ENCODE peak calls at places on chromosomes 2 and 18, in five cellular contexts. L, X, W, A and C are unnamed samples.

GRCh38 chr2:64652231-64653173 is 1.2 kb downstream of the SERTAD2 start:
- DNase-seq in A (peak), X (peak), W (no peak), L (peak), C (peak)

GRCh38 chr2:116706381-116706780 is 1108.1 kb upstream of the DDX18 start:
- DNase-seq in X (no peak), A (peak), L (peak), W (no peak), C (no peak)

GRCh38 chr2:134142341-134142738 is 111.5 kb upstream of the MGAT5 start:
- DNase-seq in X (no peak), L (peak), W (no peak), A (no peak), C (no peak)

GRCh38 chr18:56890632-56891031 is 239.5 kb downstream of the WDR7 start:
- DNase-seq in L (peak), X (no peak), W (peak), A (peak), C (no peak)

GRCh38 chr18:63683152-63683551 is 19.6 kb upstream of the SERPINB11 start:
- DNase-seq in X (no peak), L (peak), W (peak), A (peak), C (no peak)

GRCh38 chr2:4745596-4745995 is 946.6 kb upstream of the SOX11 start:
- DNase-seq in A (no peak), L (no peak), X (no peak), W (peak), C (no peak)

GRCh38 chr18:48543228-48543627 is 4.4 kb downstream of the CTIF start:
- DNase-seq in A (no peak), L (peak), X (no peak), W (peak), C (peak)

GRCh38 chr2:23404426-23404825 is 19.4 kb downstream of the KLHL29 start:
- DNase-seq in A (peak), W (peak), X (no peak), L (peak), C (peak)

GRCh38 chr2:65382776-65383357 is 49.5 kb downstream of the SPRED2 start:
- DNase-seq in L (peak), W (no peak), X (peak), A (peak), C (peak)

GRCh38 chr2:147684903-147685302 is 159.9 kb upstream of the ACVR2A start:
- DNase-seq in W (no peak), L (no peak), X (no peak), A (no peak), C (no peak)

GRCh38 chr2:238158807-238159539 is at the start of gene ERFE:
- DNase-seq in X (peak), W (peak), L (peak), A (peak), C (peak)

GRCh38 chr2:233444501-233444900 is 90.2 kb downstream of the DGKD start:
- DNase-seq in L (no peak), W (no peak), X (peak), A (no peak), C (no peak)

GRCh38 chr18:12748671-12749070 is 45.8 kb downstream of the PSMG2 start:
- DNase-seq in A (peak), W (no peak), X (no peak), L (no peak), C (no peak)

GRCh38 chr2:226725096-226725495 is 74.5 kb downstream of the IRS1 start:
- DNase-seq in W (no peak), L (no peak), X (no peak), A (no peak), C (no peak)

GRCh38 chr2:118242216-118242615 is 153.9 kb downstream of the INSIG2 start:
- DNase-seq in L (peak), A (no peak), X (no peak), W (no peak), C (peak)

GRCh38 chr2:164850235-164850634 is 8.6 kb upstream of the COBLL1 start:
- DNase-seq in A (no peak), W (no peak), L (no peak), X (no peak), C (peak)

DNA sequence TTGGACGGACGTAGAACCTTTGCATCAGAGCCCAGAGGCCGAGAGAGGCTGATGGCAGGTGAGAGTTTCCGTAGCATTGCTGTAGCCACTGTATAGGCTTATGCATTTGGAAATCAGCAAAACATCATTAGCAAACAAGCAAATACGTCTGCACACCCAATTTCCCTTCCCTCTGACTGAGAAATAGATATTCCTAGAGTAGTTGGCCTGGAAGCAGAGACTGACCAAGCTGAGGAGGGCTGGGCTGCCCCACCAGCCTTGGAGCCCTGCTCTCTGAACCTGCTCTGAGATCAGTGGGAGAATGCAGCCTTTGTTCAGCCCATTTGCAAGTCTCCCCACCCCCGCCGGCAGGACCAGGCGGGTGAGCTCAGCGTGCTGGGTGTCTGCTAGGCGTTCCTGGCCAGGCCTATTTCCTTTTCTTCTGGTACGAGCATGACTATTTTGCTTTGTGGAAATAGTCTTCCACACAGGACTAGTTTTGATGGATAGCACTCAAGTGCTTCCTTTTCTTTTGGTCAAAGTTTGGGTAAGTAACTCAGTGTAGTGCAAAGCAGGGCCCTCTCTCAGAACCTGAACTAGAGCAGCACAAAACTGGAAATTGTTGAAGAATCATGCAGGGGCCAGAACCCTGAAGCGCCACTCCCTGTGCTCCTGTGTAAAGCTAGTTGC is 21.9 kb upstream of the RNF149 start:
- DNase-seq in L (peak), W (peak), X (no peak), A (peak), C (no peak)
- H3K4me3 ChIP-seq in L (no peak), W (no peak), X (no peak), A (no peak), C (no peak)

GRCh38 chr18:7565677-7566076 is 1.4 kb upstream of the PTPRM start:
- DNase-seq in L (no peak), W (no peak), X (no peak), A (no peak), C (no peak)

GRCh38 chr18:7568426-7568825 is 1.3 kb downstream of the PTPRM start:
- DNase-seq in A (no peak), X (peak), L (peak), W (peak), C (no peak)

GRCh38 chr18:7567487-7568425 is 640 bp downstream of the PTPRM start:
- DNase-seq in W (peak), A (peak), X (peak), L (peak), C (no peak)

GRCh38 chr18:7566244-7566586 is 901 bp upstream of the PTPRM start:
- DNase-seq in X (no peak), L (peak), W (no peak), A (no peak), C (no peak)

DNA sequence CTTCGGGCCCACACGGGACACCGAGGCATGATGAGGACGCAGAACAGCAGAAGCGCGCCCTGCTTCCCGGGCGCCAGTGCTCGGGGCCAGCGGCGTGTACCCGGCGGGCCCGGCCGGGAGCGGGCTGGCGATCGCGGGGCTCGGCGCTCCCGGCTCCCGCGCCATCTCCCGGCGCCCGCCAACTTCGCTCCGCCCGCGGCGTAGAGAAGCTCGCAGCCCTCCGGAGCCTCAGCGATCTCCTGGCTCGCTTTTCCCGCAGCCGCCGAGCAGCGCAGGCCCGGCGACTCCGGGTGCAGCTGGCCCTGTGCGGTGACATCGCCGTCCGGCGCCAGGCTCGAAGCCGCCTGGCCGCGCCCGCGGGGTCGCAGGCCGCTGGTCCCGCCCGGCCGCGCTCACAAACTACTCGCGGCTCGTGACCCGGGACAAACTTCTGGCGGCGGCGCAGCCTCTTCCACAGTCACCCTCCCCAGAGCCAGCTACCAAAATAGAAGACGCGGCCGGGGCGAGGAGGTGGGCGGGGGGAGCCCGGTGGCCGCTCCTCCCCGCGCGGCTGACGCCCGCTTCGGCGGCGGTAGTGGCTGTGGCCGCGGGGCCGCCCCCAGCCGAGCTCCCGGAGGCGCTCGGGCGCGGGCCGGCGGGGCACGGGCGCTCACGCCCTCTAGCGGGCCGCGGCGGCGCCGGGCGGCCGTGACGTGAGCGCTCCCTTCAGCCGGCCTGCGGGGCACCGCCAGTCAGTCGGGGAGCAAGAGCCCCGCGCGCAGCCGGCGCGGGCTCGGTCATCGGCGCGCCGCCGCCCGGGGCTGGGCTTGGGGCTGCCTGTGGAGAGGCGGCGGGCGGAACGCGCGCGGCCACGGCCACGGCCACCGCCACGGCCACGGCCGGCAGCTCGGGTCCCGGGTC is at the start of gene PTPRM:
- DNase-seq in W (peak), A (peak), X (peak), L (peak), C (peak)
- H3K4me3 ChIP-seq in W (peak), A (peak), X (peak), L (peak), C (no peak)

GRCh38 chr2:21331625-21332370 is 208.0 kb downstream of the TDRD15 start:
- DNase-seq in W (no peak), X (no peak), L (no peak), A (no peak), C (no peak)
- H3K4me3 ChIP-seq in W (no peak), X (no peak), L (no peak), A (no peak), C (no peak)

GRCh38 chr2:231467613-231468525 is 3.6 kb upstream of the NCL start:
- DNase-seq in X (no peak), A (no peak), W (no peak), L (no peak), C (no peak)
- H3K4me3 ChIP-seq in X (no peak), A (no peak), W (no peak), L (no peak), C (no peak)

DNA sequence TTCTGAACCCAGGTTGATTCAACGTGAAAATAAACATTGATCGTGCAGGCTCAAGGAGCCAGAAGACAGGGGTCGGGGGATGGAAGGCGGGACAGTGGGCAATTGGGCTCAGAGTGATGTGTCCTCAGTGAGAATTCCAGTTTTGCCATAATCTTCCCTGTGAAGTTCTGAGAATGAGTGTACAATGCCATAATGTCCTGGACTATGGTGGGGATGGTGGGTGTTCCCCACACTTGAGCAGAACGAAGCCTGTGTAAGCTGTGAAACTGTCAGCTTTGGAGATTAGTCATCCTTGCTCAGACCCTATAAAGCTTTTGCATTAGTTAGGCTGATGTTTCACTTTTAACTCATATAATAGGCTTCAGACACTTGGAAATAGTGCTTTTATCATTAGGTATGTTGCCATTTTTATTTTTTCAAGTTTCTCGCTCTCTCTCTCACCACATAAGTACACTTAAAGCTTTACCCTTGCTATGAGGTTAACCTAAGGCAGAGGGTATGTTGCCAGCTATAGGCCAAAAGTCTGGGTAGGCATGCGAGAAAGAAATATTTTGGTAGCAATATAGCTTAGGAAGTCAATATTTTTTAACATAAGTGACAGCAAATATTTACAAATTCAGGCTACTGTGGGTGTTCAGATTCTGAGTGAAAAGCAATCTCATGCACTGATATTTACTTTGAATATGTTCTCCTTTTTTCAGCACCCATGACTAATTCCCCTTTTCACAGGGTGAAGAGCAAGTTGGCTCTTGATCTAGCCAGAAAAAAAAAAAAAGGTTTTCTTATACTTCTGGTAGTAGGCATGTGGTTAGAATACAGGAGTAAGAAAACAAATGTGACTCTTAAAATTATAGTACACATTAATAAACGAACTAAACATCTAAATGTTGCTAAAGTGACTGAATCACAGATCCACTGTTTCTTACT is 47.2 kb downstream of the CDC42EP3 start:
- DNase-seq in X (no peak), A (no peak), W (no peak), L (peak), C (peak)
- H3K4me3 ChIP-seq in X (no peak), A (no peak), W (no peak), L (no peak), C (no peak)

GRCh38 chr2:241003830-241004564 is 5.6 kb downstream of the SNED1 start:
- DNase-seq in A (no peak), X (no peak), L (no peak), W (no peak), C (no peak)
- H3K4me3 ChIP-seq in A (no peak), X (no peak), L (no peak), W (no peak), C (no peak)